ENCODE peak calls at places on chromosome 19, in nine cellular contexts. One of them, this sample, is unnamed. For H3K36me3, the result is how much of the 10 kb centered on the place peaks cover.

GRCh38 chr19:38617283-38617763 is 430 bp downstream of the MAP4K1 start:
- DNase-seq in stomach: no peak
- DNase-seq in bronchial epithelial cell: no peak
- DNase-seq in fibroblast of lung: no peak
- DNase-seq in neural progenitor cell: no peak
- DNase-seq in heart right ventricle: no peak
- DNase-seq in psoas muscle: no peak
- DNase-seq in IMR-90: no peak
- DNase-seq in HepG2: no peak
- DNase-seq in this sample: no peak

GRCh38 chr19:4445963-4446668 is 11.5 kb downstream of the UBXN6 start:
- DNase-seq in HepG2: no peak
- DNase-seq in fibroblast of lung: no peak
- DNase-seq in neural progenitor cell: no peak
- DNase-seq in heart right ventricle: no peak
- DNase-seq in stomach: no peak
- DNase-seq in IMR-90: no peak
- DNase-seq in bronchial epithelial cell: no peak
- DNase-seq in psoas muscle: no peak
- DNase-seq in this sample: no peak

GRCh38 chr19:51727349-51727880 is 3.6 kb upstream of the HAS1 start:
- DNase-seq in bronchial epithelial cell: peak
- DNase-seq in HepG2: no peak
- DNase-seq in fibroblast of lung: peak
- DNase-seq in neural progenitor cell: no peak
- DNase-seq in stomach: no peak
- DNase-seq in psoas muscle: no peak
- DNase-seq in heart right ventricle: no peak
- DNase-seq in IMR-90: no peak
- DNase-seq in this sample: no peak

GRCh38 chr19:17703823-17704463 is 15.3 kb upstream of the MAP1S start:
- DNase-seq in fibroblast of lung: peak
- DNase-seq in IMR-90: peak
- DNase-seq in psoas muscle: no peak
- DNase-seq in heart right ventricle: no peak
- DNase-seq in HepG2: peak
- DNase-seq in bronchial epithelial cell: peak
- DNase-seq in stomach: peak
- DNase-seq in neural progenitor cell: peak
- DNase-seq in this sample: peak

GRCh38 chr19:11382898-11383705 is 1.0 kb downstream of the EPOR start:
- DNase-seq in bronchial epithelial cell: no peak
- DNase-seq in neural progenitor cell: peak
- DNase-seq in heart right ventricle: peak
- DNase-seq in stomach: peak
- DNase-seq in IMR-90: no peak
- DNase-seq in psoas muscle: peak
- DNase-seq in HepG2: peak
- DNase-seq in fibroblast of lung: no peak
- DNase-seq in this sample: peak

GRCh38 chr19:18803550-18804138 is 12.5 kb upstream of the COMP start:
- DNase-seq in heart right ventricle: no peak
- DNase-seq in neural progenitor cell: no peak
- DNase-seq in HepG2: no peak
- DNase-seq in fibroblast of lung: no peak
- DNase-seq in psoas muscle: no peak
- DNase-seq in bronchial epithelial cell: no peak
- DNase-seq in IMR-90: no peak
- DNase-seq in stomach: no peak
- DNase-seq in this sample: no peak

GRCh38 chr19:29837448-29837961 is 25.7 kb downstream of the CCNE1 start:
- DNase-seq in neural progenitor cell: no peak
- DNase-seq in stomach: no peak
- DNase-seq in heart right ventricle: no peak
- DNase-seq in IMR-90: no peak
- DNase-seq in bronchial epithelial cell: no peak
- DNase-seq in fibroblast of lung: no peak
- DNase-seq in HepG2: no peak
- DNase-seq in psoas muscle: peak
- DNase-seq in this sample: no peak

GRCh38 chr19:18418034-18418724 is 1.0 kb upstream of the SSBP4 start:
- DNase-seq in HepG2: no peak
- DNase-seq in heart right ventricle: no peak
- DNase-seq in fibroblast of lung: no peak
- DNase-seq in bronchial epithelial cell: no peak
- DNase-seq in psoas muscle: peak
- DNase-seq in neural progenitor cell: no peak
- DNase-seq in stomach: no peak
- DNase-seq in IMR-90: no peak
- DNase-seq in this sample: peak

GRCh38 chr19:9043524-9043923 is 33.3 kb upstream of the MUC16 start:
- DNase-seq in fibroblast of lung: peak
- DNase-seq in psoas muscle: no peak
- DNase-seq in heart right ventricle: no peak
- DNase-seq in HepG2: no peak
- DNase-seq in bronchial epithelial cell: no peak
- DNase-seq in IMR-90: no peak
- DNase-seq in stomach: no peak
- DNase-seq in neural progenitor cell: peak
- DNase-seq in this sample: no peak

GRCh38 chr19:5823579-5824281 is 15.8 kb downstream of the FUT6 start:
- DNase-seq in IMR-90: no peak
- DNase-seq in bronchial epithelial cell: no peak
- DNase-seq in HepG2: no peak
- DNase-seq in stomach: peak
- DNase-seq in psoas muscle: no peak
- DNase-seq in fibroblast of lung: no peak
- DNase-seq in neural progenitor cell: no peak
- DNase-seq in heart right ventricle: no peak
- DNase-seq in this sample: no peak

GRCh38 chr19:54209748-54210494 is 9.3 kb downstream of the RPS9 start:
- DNase-seq in neural progenitor cell: no peak
- DNase-seq in HepG2: peak
- DNase-seq in stomach: peak
- DNase-seq in IMR-90: peak
- DNase-seq in bronchial epithelial cell: peak
- DNase-seq in heart right ventricle: peak
- DNase-seq in psoas muscle: peak
- DNase-seq in fibroblast of lung: peak
- DNase-seq in this sample: peak

GRCh38 chr19:51082641-51083040 is at the start of gene KLK14:
- DNase-seq in HepG2: no peak
- DNase-seq in fibroblast of lung: no peak
- DNase-seq in stomach: no peak
- DNase-seq in bronchial epithelial cell: no peak
- DNase-seq in psoas muscle: no peak
- DNase-seq in neural progenitor cell: no peak
- DNase-seq in IMR-90: no peak
- DNase-seq in heart right ventricle: no peak
- DNase-seq in this sample: no peak

DNA sequence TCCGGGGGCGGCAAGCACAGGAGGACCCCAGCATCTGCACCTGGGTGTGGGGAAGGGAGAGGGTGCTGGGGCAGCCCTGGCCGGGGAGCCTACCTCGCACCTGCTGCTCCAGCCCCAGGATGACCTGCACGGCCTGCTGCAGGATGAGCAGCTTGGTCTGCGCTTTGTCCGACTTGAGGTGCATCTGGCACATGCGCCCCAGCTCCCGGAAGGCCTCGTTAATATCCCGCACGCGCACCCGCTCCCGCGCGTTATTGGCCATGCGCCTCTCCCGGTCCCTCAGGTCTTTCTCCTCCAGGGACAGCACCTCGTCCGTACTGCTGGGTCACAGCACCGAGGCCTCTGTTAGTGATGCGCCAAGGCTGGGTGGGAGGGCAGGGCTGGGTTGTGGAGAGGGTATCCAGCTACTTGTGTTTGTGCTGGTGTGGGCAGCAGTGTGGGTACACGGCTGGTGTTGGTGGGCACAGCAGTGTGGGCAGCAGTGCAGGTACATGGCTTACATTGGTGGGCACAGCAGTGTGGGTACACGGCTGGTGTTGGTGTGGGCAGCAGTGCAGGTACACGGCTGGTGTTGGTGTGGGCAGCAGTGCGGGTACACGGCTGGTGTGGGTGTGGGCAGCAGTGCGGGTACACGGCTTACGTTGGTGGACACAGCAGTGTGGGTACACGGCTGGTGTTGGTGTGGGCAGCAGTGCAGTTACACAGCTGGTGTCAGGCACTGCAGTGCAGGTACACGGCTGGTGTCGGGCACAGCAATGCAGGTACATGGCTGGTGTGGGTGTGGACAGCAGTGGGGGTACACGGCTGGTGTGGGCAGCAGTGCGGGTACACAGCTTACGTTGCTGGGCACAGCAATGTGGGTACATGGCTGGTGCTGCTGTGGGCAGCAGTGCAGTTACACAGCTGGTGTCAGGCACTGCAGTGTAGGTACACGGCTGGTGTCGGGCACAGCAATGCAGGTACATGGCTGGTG is 7.1 kb upstream of the UQCR11 start:
- DNase-seq in neural progenitor cell: no peak
- DNase-seq in IMR-90: no peak
- DNase-seq in psoas muscle: no peak
- DNase-seq in heart right ventricle: no peak
- DNase-seq in bronchial epithelial cell: no peak
- DNase-seq in HepG2: no peak
- DNase-seq in fibroblast of lung: no peak
- DNase-seq in stomach: no peak
- DNase-seq in this sample: no peak
- H3K36me3 ChIP-seq in neural progenitor cell: under half
- H3K36me3 ChIP-seq in IMR-90: half or more
- H3K36me3 ChIP-seq in psoas muscle: under half
- H3K36me3 ChIP-seq in heart right ventricle: half or more
- H3K36me3 ChIP-seq in bronchial epithelial cell: under half
- H3K36me3 ChIP-seq in HepG2: under half
- H3K36me3 ChIP-seq in fibroblast of lung: under half
- H3K36me3 ChIP-seq in stomach: half or more
- H3K36me3 ChIP-seq in this sample: under half

GRCh38 chr19:12675377-12675776 is 6.3 kb downstream of the DHPS start:
- DNase-seq in psoas muscle: no peak
- DNase-seq in stomach: no peak
- DNase-seq in IMR-90: no peak
- DNase-seq in HepG2: no peak
- DNase-seq in bronchial epithelial cell: no peak
- DNase-seq in heart right ventricle: no peak
- DNase-seq in neural progenitor cell: no peak
- DNase-seq in fibroblast of lung: no peak
- DNase-seq in this sample: no peak
- TF ChIP-seq CTCF in psoas muscle: no peak
- TF ChIP-seq CTCF in stomach: no peak
- TF ChIP-seq CTCF in IMR-90: no peak
- TF ChIP-seq CTCF in HepG2: no peak
- TF ChIP-seq CTCF in bronchial epithelial cell: no peak
- TF ChIP-seq CTCF in heart right ventricle: no peak
- TF ChIP-seq CTCF in neural progenitor cell: no peak
- TF ChIP-seq CTCF in fibroblast of lung: no peak
- TF ChIP-seq CTCF in this sample: no peak

DNA sequence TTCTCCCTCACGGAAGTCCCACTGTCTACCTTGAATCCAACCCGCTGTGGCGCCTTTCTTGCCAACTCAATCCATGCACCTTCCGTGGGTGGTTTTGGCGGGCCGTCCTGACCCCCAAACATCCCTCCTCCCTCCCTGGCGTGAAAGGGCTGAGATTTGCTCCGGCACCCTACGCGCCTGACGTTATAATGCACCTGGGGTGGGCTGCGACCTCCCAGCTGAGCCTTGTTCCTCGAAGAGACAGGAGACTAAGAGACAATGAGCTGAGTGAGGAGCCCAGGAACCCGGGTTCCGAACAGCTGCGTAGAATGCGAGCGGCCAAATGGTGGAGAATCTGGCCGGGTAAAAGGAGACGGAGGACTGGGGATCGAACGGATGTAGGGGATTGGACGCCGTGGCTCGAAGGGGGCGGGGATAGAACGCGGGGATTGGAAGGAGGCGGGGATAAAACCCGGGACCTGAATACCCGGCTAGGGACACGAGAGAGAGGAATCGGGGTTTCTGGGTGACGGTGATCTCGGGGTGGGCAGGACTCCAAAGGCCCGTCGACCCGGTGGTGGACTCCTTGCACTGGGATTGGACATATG is at the start of gene CPT1C:
- DNase-seq in fibroblast of lung: peak
- DNase-seq in psoas muscle: peak
- DNase-seq in stomach: peak
- DNase-seq in HepG2: no peak
- DNase-seq in heart right ventricle: peak
- DNase-seq in IMR-90: peak
- DNase-seq in bronchial epithelial cell: peak
- DNase-seq in neural progenitor cell: peak
- DNase-seq in this sample: no peak
- H3K4me3 ChIP-seq in fibroblast of lung: peak
- H3K4me3 ChIP-seq in psoas muscle: peak
- H3K4me3 ChIP-seq in stomach: peak
- H3K4me3 ChIP-seq in HepG2: no peak
- H3K4me3 ChIP-seq in heart right ventricle: peak
- H3K4me3 ChIP-seq in IMR-90: peak
- H3K4me3 ChIP-seq in bronchial epithelial cell: peak
- H3K4me3 ChIP-seq in neural progenitor cell: peak
- H3K4me3 ChIP-seq in this sample: no peak

GRCh38 chr19:49858591-49858985 is 7.6 kb downstream of the PTOV1 start:
- DNase-seq in neural progenitor cell: no peak
- DNase-seq in HepG2: no peak
- DNase-seq in bronchial epithelial cell: no peak
- DNase-seq in psoas muscle: peak
- DNase-seq in IMR-90: no peak
- DNase-seq in heart right ventricle: no peak
- DNase-seq in stomach: no peak
- DNase-seq in fibroblast of lung: no peak
- DNase-seq in this sample: peak
- H3K36me3 ChIP-seq in neural progenitor cell: under half
- H3K36me3 ChIP-seq in HepG2: half or more
- H3K36me3 ChIP-seq in bronchial epithelial cell: under half
- H3K36me3 ChIP-seq in psoas muscle: under half
- H3K36me3 ChIP-seq in IMR-90: half or more
- H3K36me3 ChIP-seq in heart right ventricle: half or more
- H3K36me3 ChIP-seq in stomach: half or more
- H3K36me3 ChIP-seq in fibroblast of lung: half or more
- H3K36me3 ChIP-seq in this sample: under half

GRCh38 chr19:42343344-42344110 is 18.1 kb downstream of the MEGF8 start:
- DNase-seq in psoas muscle: no peak
- DNase-seq in fibroblast of lung: no peak
- DNase-seq in IMR-90: no peak
- DNase-seq in stomach: no peak
- DNase-seq in heart right ventricle: no peak
- DNase-seq in neural progenitor cell: peak
- DNase-seq in bronchial epithelial cell: no peak
- DNase-seq in HepG2: no peak
- DNase-seq in this sample: no peak
- TF ChIP-seq CTCF in psoas muscle: no peak
- TF ChIP-seq CTCF in fibroblast of lung: no peak
- TF ChIP-seq CTCF in IMR-90: peak
- TF ChIP-seq CTCF in stomach: no peak
- TF ChIP-seq CTCF in heart right ventricle: no peak
- TF ChIP-seq CTCF in neural progenitor cell: peak
- TF ChIP-seq CTCF in bronchial epithelial cell: no peak
- TF ChIP-seq CTCF in HepG2: peak
- TF ChIP-seq CTCF in this sample: no peak

This sample was measured in mucosa of descending colon.